ENCODE peak calls at places on chromosomes 7 and 10, in eight cellular contexts. G is NCI-H345; C is hippocampal formation; Y is stimulated activated CD8-positive, alpha-beta memory T cell treated with anti-CD3 and anti-CD28 coated beads, Interleukin-2, amount 100 ng/mL, for 48 hours; R is fibroblast of lung; T is naive thymus-derived CD4-positive, alpha-beta T cell; N is RWPE1; B is GM12891. A is an unnamed sample.

GRCh38 chr7:73536479-73536878 is 14.4 kb upstream of the BAZ1B start:
- DNase-seq in T (no peak), N (no peak), R (no peak), Y (no peak), B (no peak), C (no peak), G (no peak), A (no peak)

GRCh38 chr7:157557263-157557662 is 220.5 kb downstream of the DNAJB6 start:
- DNase-seq in B (no peak), T (no peak), N (no peak), R (no peak), G (no peak), C (no peak), Y (no peak), A (no peak)

GRCh38 chr7:68246189-68246633 is 1249.6 kb downstream of the TYW1 start:
- DNase-seq in G (peak; percentile 90), R (peak; percentile 71), B (no peak), C (no peak), N (peak; percentile 6), Y (no peak), T (no peak), A (peak; percentile 96)

GRCh38 chr7:69419928-69420327 is 178.3 kb upstream of the AUTS2 start:
- DNase-seq in G (no peak), Y (no peak), T (no peak), N (no peak), C (no peak), B (no peak), R (peak; percentile 71), A (no peak)

GRCh38 chr10:63224241-63224640 is 91.1 kb downstream of the NRBF2 start:
- DNase-seq in B (no peak), N (no peak), T (no peak), R (no peak), G (no peak), Y (no peak), C (no peak), A (no peak)

GRCh38 chr7:22786290-22786932 is 36.2 kb downstream of the TOMM7 start:
- DNase-seq in G (no peak), C (no peak), T (no peak), N (no peak), R (no peak), B (no peak), Y (no peak), A (peak; percentile 3)

GRCh38 chr7:18583305-18583704 is 87.8 kb downstream of the HDAC9 start:
- DNase-seq in R (peak; percentile 70), C (no peak), T (no peak), N (no peak), B (no peak), G (no peak), Y (no peak), A (peak; percentile 57)

GRCh38 chr7:127844707-127845331 is 186.4 kb downstream of the LRRC4 start:
- DNase-seq in T (no peak), G (no peak), R (peak; percentile 69), N (no peak), C (no peak), Y (no peak), B (no peak), A (no peak)

GRCh38 chr7:79774150-79774549 is 320.7 kb upstream of the MAGI2 start:
- DNase-seq in N (peak; percentile 23), C (no peak), G (no peak), R (peak; percentile 36), T (no peak), B (no peak), Y (no peak), A (no peak)

GRCh38 chr7:48301201-48301600 is 129.9 kb downstream of the ABCA13 start:
- DNase-seq in N (no peak), C (no peak), R (no peak), T (no peak), B (no peak), Y (no peak), G (no peak), A (no peak)

GRCh38 chr7:74084722-74085578 is 1.3 kb downstream of the LIMK1 start:
- DNase-seq in G (no peak), R (no peak), N (no peak), Y (no peak), B (no peak), C (no peak), T (no peak), A (no peak)

GRCh38 chr10:69864321-69864720 is 62.6 kb downstream of the COL13A1 start:
- DNase-seq in G (no peak), R (peak; percentile 95), Y (no peak), N (peak; percentile 66), T (no peak), C (no peak), B (no peak), A (peak; percentile 35)

GRCh38 chr10:132434405-132435005 is 37.5 kb downstream of the PWWP2B start:
- DNase-seq in N (no peak), Y (peak; percentile 52), B (no peak), T (no peak), G (no peak), R (no peak), C (no peak), A (no peak)

GRCh38 chr10:103451871-103452713 is at the start of gene CALHM2:
- DNase-seq in N (no peak), G (peak; percentile 44), R (peak; percentile 52), T (peak; percentile 24), Y (peak; percentile 51), B (peak; percentile 89), C (peak; percentile 48), A (peak; percentile 12)

GRCh38 chr10:71493741-71494140 is 97.0 kb downstream of the CDH23 start:
- DNase-seq in B (no peak), Y (no peak), R (no peak), T (no peak), G (no peak), N (peak; percentile 26), C (no peak), A (no peak)

GRCh38 chr7:50826371-50827172 is 43.9 kb upstream of the GRB10 start:
- DNase-seq in R (peak; percentile 93), B (no peak), T (no peak), Y (peak; percentile 18), N (peak; percentile 78), C (no peak), G (no peak), A (peak; percentile 90)

GRCh38 chr7:89500082-89500481 is 654.2 kb upstream of the STEAP1 start:
- DNase-seq in N (no peak), Y (no peak), B (no peak), G (no peak), R (no peak), C (no peak), T (no peak), A (no peak)

GRCh38 chr7:98745722-98746318 is 124.0 kb downstream of the TMEM130 start:
- DNase-seq in C (peak; percentile 13), R (peak; percentile 24), T (peak; percentile 18), G (peak; percentile 76), B (peak; percentile 58), N (peak; percentile 80), Y (peak; percentile 62), A (peak; percentile 21)

GRCh38 chr7:13024323-13024722 is 336.9 kb downstream of the ARL4A start:
- DNase-seq in B (no peak), C (no peak), T (no peak), R (no peak), Y (no peak), N (no peak), G (no peak), A (no peak)

GRCh38 chr7:139875821-139876241 is 46.8 kb downstream of the TBXAS1 start:
- DNase-seq in C (no peak), T (no peak), N (no peak), Y (no peak), G (no peak), R (no peak), B (no peak), A (peak; percentile 68)

GRCh38 chr7:137625197-137625596 is 221.6 kb downstream of the DGKI start:
- DNase-seq in Y (no peak), T (no peak), R (no peak), N (no peak), G (no peak), C (no peak), B (no peak), A (no peak)

GRCh38 chr7:75663302-75663907 is 75.3 kb downstream of the HIP1 start:
- DNase-seq in G (no peak), T (no peak), Y (no peak), C (no peak), B (no peak), N (no peak), R (no peak), A (no peak)

GRCh38 chr7:38632411-38632810 is 1.2 kb upstream of the AMPH start:
- DNase-seq in C (no peak), G (peak; percentile 9), B (no peak), T (no peak), Y (no peak), R (no peak), N (no peak), A (no peak)

GRCh38 chr7:157627646-157628045 is 290.8 kb downstream of the DNAJB6 start:
- DNase-seq in T (no peak), B (no peak), R (peak; percentile 67), Y (no peak), N (no peak), C (no peak), G (no peak), A (no peak)

GRCh38 chr7:87463982-87464381 is 11.5 kb downstream of the ABCB4 start:
- DNase-seq in N (no peak), B (no peak), R (no peak), G (no peak), Y (no peak), T (no peak), C (no peak), A (no peak)

GRCh38 chr7:3154881-3155494 is 111.3 kb upstream of the CARD11 start:
- DNase-seq in C (no peak), N (peak; percentile 42), T (peak; percentile 44), G (peak; percentile 29), R (peak; percentile 31), Y (peak; percentile 29), B (no peak), A (peak; percentile 43)

GRCh38 chr10:63553031-63553430 is 31.8 kb downstream of the REEP3 start:
- DNase-seq in Y (no peak), R (peak; percentile 90), B (no peak), T (no peak), N (peak; percentile 66), G (no peak), C (no peak), A (peak; percentile 34)

GRCh38 chr10:117632406-117632805 is 89.9 kb downstream of the EMX2 start:
- DNase-seq in N (no peak), Y (no peak), T (no peak), G (no peak), R (no peak), C (no peak), B (no peak), A (no peak)

A was measured in Caki2.